ENCODE peak calls at places on chromosomes 12 and 14, in five cellular contexts. One of them, this sample, is unnamed.

GRCh38 chr14:80536456-80536855 is 325.2 kb upstream of the DIO2 start:
- DNase-seq in ascending aorta: no peak
- DNase-seq in GM23338: no peak
- DNase-seq in tibial artery: no peak
- DNase-seq in GM12865: no peak
- DNase-seq in this sample: no peak

GRCh38 chr14:56173360-56173922 is 55.2 kb downstream of the PELI2 start:
- DNase-seq in ascending aorta: no peak
- DNase-seq in GM23338: no peak
- DNase-seq in tibial artery: no peak
- DNase-seq in GM12865: no peak
- DNase-seq in this sample: no peak

GRCh38 chr12:14111230-14111865 is 129.9 kb upstream of the GRIN2B start:
- DNase-seq in ascending aorta: no peak
- DNase-seq in GM23338: peak; percentile 83
- DNase-seq in tibial artery: no peak
- DNase-seq in GM12865: peak; percentile 86
- DNase-seq in this sample: no peak

GRCh38 chr14:101219896-101220703 is 316.6 kb upstream of the RTL1 start:
- DNase-seq in ascending aorta: no peak
- DNase-seq in GM23338: no peak
- DNase-seq in tibial artery: peak; percentile 28
- DNase-seq in GM12865: no peak
- DNase-seq in this sample: peak; percentile 36

GRCh38 chr12:105289114-105289904 is 41.2 kb upstream of the C12orf75 start:
- DNase-seq in ascending aorta: no peak
- DNase-seq in GM23338: no peak
- DNase-seq in tibial artery: no peak
- DNase-seq in GM12865: no peak
- DNase-seq in this sample: no peak

GRCh38 chr12:62844915-62845314 is 90.0 kb downstream of the PPM1H start:
- DNase-seq in ascending aorta: no peak
- DNase-seq in GM23338: no peak
- DNase-seq in tibial artery: no peak
- DNase-seq in GM12865: no peak
- DNase-seq in this sample: no peak

GRCh38 chr14:104971447-104972240 is 6.5 kb downstream of the AHNAK2 start:
- DNase-seq in ascending aorta: no peak
- DNase-seq in GM23338: no peak
- DNase-seq in tibial artery: peak; percentile 70
- DNase-seq in GM12865: no peak
- DNase-seq in this sample: no peak

GRCh38 chr12:105927553-105927952 is 211.2 kb downstream of the NUAK1 start:
- DNase-seq in ascending aorta: no peak
- DNase-seq in GM23338: no peak
- DNase-seq in tibial artery: no peak
- DNase-seq in GM12865: no peak
- DNase-seq in this sample: no peak

GRCh38 chr14:100606687-100607610 is 19.7 kb upstream of the BEGAIN start:
- DNase-seq in ascending aorta: no peak
- DNase-seq in GM23338: no peak
- DNase-seq in tibial artery: peak; percentile 6
- DNase-seq in GM12865: no peak
- DNase-seq in this sample: no peak

GRCh38 chr12:131896811-131897270 is 2.4 kb downstream of the ULK1 start:
- DNase-seq in ascending aorta: no peak
- DNase-seq in GM23338: no peak
- DNase-seq in tibial artery: no peak
- DNase-seq in GM12865: no peak
- DNase-seq in this sample: no peak

GRCh38 chr12:55816876-55817351 is 610 bp downstream of the SARNP start:
- DNase-seq in ascending aorta: no peak
- DNase-seq in GM23338: peak; percentile 40
- DNase-seq in tibial artery: no peak
- DNase-seq in GM12865: no peak
- DNase-seq in this sample: no peak

GRCh38 chr12:82880442-82880901 is 193.8 kb downstream of the TMTC2 start:
- DNase-seq in ascending aorta: no peak
- DNase-seq in GM23338: no peak
- DNase-seq in tibial artery: no peak
- DNase-seq in GM12865: no peak
- DNase-seq in this sample: no peak

GRCh38 chr14:55580401-55581010 is 499 bp downstream of the KTN1 start:
- DNase-seq in ascending aorta: no peak
- DNase-seq in GM23338: peak; percentile 45
- DNase-seq in tibial artery: peak; percentile 75
- DNase-seq in GM12865: peak; percentile 65
- DNase-seq in this sample: peak; percentile 41

GRCh38 chr12:47820631-47821345 is 1.1 kb upstream of the HDAC7 start:
- DNase-seq in ascending aorta: peak; percentile 74
- DNase-seq in GM23338: peak; percentile 92
- DNase-seq in tibial artery: peak; percentile 96
- DNase-seq in GM12865: no peak
- DNase-seq in this sample: peak; percentile 50

GRCh38 chr14:92105845-92106094 is 612 bp downstream of the ATXN3 start:
- DNase-seq in ascending aorta: no peak
- DNase-seq in GM23338: no peak
- DNase-seq in tibial artery: peak; percentile 81
- DNase-seq in GM12865: peak; percentile 35
- DNase-seq in this sample: peak; percentile 49

GRCh38 chr12:107027304-107028053 is 40.5 kb upstream of the MTERF2 start:
- DNase-seq in ascending aorta: no peak
- DNase-seq in GM23338: no peak
- DNase-seq in tibial artery: no peak
- DNase-seq in GM12865: peak; percentile 72
- DNase-seq in this sample: no peak

GRCh38 chr12:122062832-122063690 is 15.5 kb upstream of the MLXIP start:
- DNase-seq in ascending aorta: no peak
- DNase-seq in GM23338: no peak
- DNase-seq in tibial artery: peak; percentile 86
- DNase-seq in GM12865: no peak
- DNase-seq in this sample: no peak

GRCh38 chr12:116927244-116927940 is 16.6 kb downstream of the FBXW8 start:
- DNase-seq in ascending aorta: no peak
- DNase-seq in GM23338: no peak
- DNase-seq in tibial artery: no peak
- DNase-seq in GM12865: no peak
- DNase-seq in this sample: no peak

GRCh38 chr14:71130491-71131179 is 223.4 kb downstream of the PCNX1 start:
- DNase-seq in ascending aorta: no peak
- DNase-seq in GM23338: peak; percentile 45
- DNase-seq in tibial artery: no peak
- DNase-seq in GM12865: peak; percentile 69
- DNase-seq in this sample: no peak

GRCh38 chr14:95313707-95314106 is 6.0 kb downstream of the CLMN start:
- DNase-seq in ascending aorta: peak; percentile 19
- DNase-seq in GM23338: no peak
- DNase-seq in tibial artery: peak; percentile 85
- DNase-seq in GM12865: peak; percentile 40
- DNase-seq in this sample: no peak

GRCh38 chr12:113299619-113300237 is 35.2 kb downstream of the SLC8B1 start:
- DNase-seq in ascending aorta: peak; percentile 42
- DNase-seq in GM23338: peak; percentile 53
- DNase-seq in tibial artery: peak; percentile 90
- DNase-seq in GM12865: no peak
- DNase-seq in this sample: no peak

GRCh38 chr14:90815567-90815816 is 738 bp downstream of the TTC7B start:
- DNase-seq in ascending aorta: no peak
- DNase-seq in GM23338: no peak
- DNase-seq in tibial artery: no peak
- DNase-seq in GM12865: no peak
- DNase-seq in this sample: no peak

GRCh38 chr14:90816686-90817436 is 631 bp upstream of the TTC7B start:
- DNase-seq in ascending aorta: no peak
- DNase-seq in GM23338: no peak
- DNase-seq in tibial artery: no peak
- DNase-seq in GM12865: no peak
- DNase-seq in this sample: no peak

GRCh38 chr14:90818715-90819114 is 2.5 kb upstream of the TTC7B start:
- DNase-seq in ascending aorta: no peak
- DNase-seq in GM23338: no peak
- DNase-seq in tibial artery: no peak
- DNase-seq in GM12865: no peak
- DNase-seq in this sample: no peak

GRCh38 chr14:90814806-90815566 is 1.2 kb downstream of the TTC7B start:
- DNase-seq in ascending aorta: no peak
- DNase-seq in GM23338: no peak
- DNase-seq in tibial artery: no peak
- DNase-seq in GM12865: no peak
- DNase-seq in this sample: no peak

GRCh38 chr14:90815817-90816662 is at the start of gene TTC7B:
- DNase-seq in ascending aorta: no peak
- DNase-seq in GM23338: peak; percentile 72
- DNase-seq in tibial artery: no peak
- DNase-seq in GM12865: peak; percentile 36
- DNase-seq in this sample: peak; percentile 57
- TF ChIP-seq CTCF in ascending aorta: peak; percentile 45
- TF ChIP-seq CTCF in GM23338: no peak
- TF ChIP-seq CTCF in tibial artery: no peak
- TF ChIP-seq CTCF in GM12865: peak; percentile 50
- TF ChIP-seq CTCF in this sample: no peak

GRCh38 chr14:59425322-59425945 is 39.7 kb downstream of the GPR135 start:
- DNase-seq in ascending aorta: no peak
- DNase-seq in GM23338: peak; percentile 41
- DNase-seq in tibial artery: no peak
- DNase-seq in GM12865: no peak
- DNase-seq in this sample: no peak
- TF ChIP-seq CTCF in ascending aorta: no peak
- TF ChIP-seq CTCF in GM23338: peak; percentile 38
- TF ChIP-seq CTCF in tibial artery: no peak
- TF ChIP-seq CTCF in GM12865: no peak
- TF ChIP-seq CTCF in this sample: no peak

DNA sequence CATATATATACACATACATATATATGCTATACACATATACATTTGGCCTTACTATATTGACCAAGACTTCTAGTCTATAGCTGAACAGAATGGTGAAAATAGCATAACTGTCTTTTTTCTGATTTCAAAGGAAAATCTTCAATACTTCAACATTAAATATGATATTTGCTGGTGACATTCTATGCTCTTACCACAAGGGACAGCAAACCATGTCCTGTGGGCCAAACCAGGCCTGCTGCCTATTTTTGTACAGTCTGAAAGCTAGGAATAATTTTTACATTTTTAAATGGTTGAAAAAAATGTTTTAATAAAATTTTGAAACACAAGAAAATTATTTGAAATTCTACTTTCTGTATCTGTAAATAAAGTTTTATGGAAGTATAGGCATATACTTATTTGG is 63.6 kb downstream of the EML5 start:
- DNase-seq in ascending aorta: no peak
- DNase-seq in GM23338: no peak
- DNase-seq in tibial artery: no peak
- DNase-seq in GM12865: no peak
- DNase-seq in this sample: no peak
- TF ChIP-seq CTCF in ascending aorta: no peak
- TF ChIP-seq CTCF in GM23338: peak; percentile 40
- TF ChIP-seq CTCF in tibial artery: no peak
- TF ChIP-seq CTCF in GM12865: no peak
- TF ChIP-seq CTCF in this sample: peak; percentile 35

GRCh38 chr14:73851567-73852382 is at the start of gene PTGR2:
- DNase-seq in ascending aorta: peak; percentile 84
- DNase-seq in GM23338: peak; percentile 99
- DNase-seq in tibial artery: peak; percentile 97
- DNase-seq in GM12865: peak; percentile 97
- DNase-seq in this sample: peak; percentile 94
- TF ChIP-seq CTCF in ascending aorta: no peak
- TF ChIP-seq CTCF in GM23338: no peak
- TF ChIP-seq CTCF in tibial artery: peak; percentile 39
- TF ChIP-seq CTCF in GM12865: no peak
- TF ChIP-seq CTCF in this sample: no peak

This sample was measured in mesothelial cell of epicardium.